ENCODE peak calls at places on chromosomes 16 and 17, in six cellular contexts. One of them, this sample, is unnamed.

GRCh38 chr16:18932243-18932997 is 6.2 kb upstream of the SMG1 start:
- DNase-seq in uterus: no peak
- DNase-seq in mesendoderm: no peak
- DNase-seq in heart left ventricle: no peak
- DNase-seq in mucosa of descending colon: no peak
- DNase-seq in left ventricle myocardium inferior: no peak
- DNase-seq in this sample: no peak

GRCh38 chr16:634051-634670 is 1.9 kb downstream of the METTL26 start:
- DNase-seq in uterus: no peak
- DNase-seq in mesendoderm: no peak
- DNase-seq in heart left ventricle: no peak
- DNase-seq in mucosa of descending colon: no peak
- DNase-seq in left ventricle myocardium inferior: no peak
- DNase-seq in this sample: no peak

GRCh38 chr17:49217651-49218413 is 7.3 kb downstream of the ABI3 start:
- DNase-seq in uterus: no peak
- DNase-seq in mesendoderm: no peak
- DNase-seq in heart left ventricle: peak; percentile 64
- DNase-seq in mucosa of descending colon: peak; percentile 85
- DNase-seq in left ventricle myocardium inferior: peak; percentile 71
- DNase-seq in this sample: peak; percentile 86

GRCh38 chr16:2270070-2270462 is 2.1 kb upstream of the RNPS1 start:
- DNase-seq in uterus: no peak
- DNase-seq in mesendoderm: no peak
- DNase-seq in heart left ventricle: no peak
- DNase-seq in mucosa of descending colon: peak; percentile 46
- DNase-seq in left ventricle myocardium inferior: no peak
- DNase-seq in this sample: peak; percentile 45

GRCh38 chr16:23182675-23183485 is at the start of gene SCNN1G:
- DNase-seq in uterus: peak; percentile 12
- DNase-seq in mesendoderm: peak; percentile 21
- DNase-seq in heart left ventricle: no peak
- DNase-seq in mucosa of descending colon: no peak
- DNase-seq in left ventricle myocardium inferior: peak; percentile 16
- DNase-seq in this sample: no peak

GRCh38 chr17:5439446-5439764 is 450 bp upstream of the C1QBP start:
- DNase-seq in uterus: no peak
- DNase-seq in mesendoderm: no peak
- DNase-seq in heart left ventricle: no peak
- DNase-seq in mucosa of descending colon: no peak
- DNase-seq in left ventricle myocardium inferior: no peak
- DNase-seq in this sample: no peak

GRCh38 chr16:17459903-17460521 is 10.7 kb downstream of the XYLT1 start:
- DNase-seq in uterus: peak; percentile 50
- DNase-seq in mesendoderm: no peak
- DNase-seq in heart left ventricle: no peak
- DNase-seq in mucosa of descending colon: no peak
- DNase-seq in left ventricle myocardium inferior: no peak
- DNase-seq in this sample: peak; percentile 71

GRCh38 chr17:36183001-36183810 is 6.8 kb upstream of the TBC1D3B start:
- DNase-seq in uterus: peak; percentile 22
- DNase-seq in mesendoderm: peak; percentile 74
- DNase-seq in heart left ventricle: peak; percentile 81
- DNase-seq in mucosa of descending colon: peak; percentile 88
- DNase-seq in left ventricle myocardium inferior: peak; percentile 66
- DNase-seq in this sample: peak; percentile 88

GRCh38 chr17:80781188-80781577 is 210.5 kb upstream of the CHMP6 start:
- DNase-seq in uterus: no peak
- DNase-seq in mesendoderm: no peak
- DNase-seq in heart left ventricle: no peak
- DNase-seq in mucosa of descending colon: no peak
- DNase-seq in left ventricle myocardium inferior: no peak
- DNase-seq in this sample: no peak

GRCh38 chr16:12898556-12898955 is 2.8 kb upstream of the SHISA9 start:
- DNase-seq in uterus: no peak
- DNase-seq in mesendoderm: peak; percentile 68
- DNase-seq in heart left ventricle: no peak
- DNase-seq in mucosa of descending colon: no peak
- DNase-seq in left ventricle myocardium inferior: no peak
- DNase-seq in this sample: no peak

GRCh38 chr17:9175700-9176467 is 154.6 kb downstream of the NTN1 start:
- DNase-seq in uterus: no peak
- DNase-seq in mesendoderm: no peak
- DNase-seq in heart left ventricle: no peak
- DNase-seq in mucosa of descending colon: no peak
- DNase-seq in left ventricle myocardium inferior: no peak
- DNase-seq in this sample: no peak

GRCh38 chr16:24851700-24852099 is 5.9 kb downstream of the SLC5A11 start:
- DNase-seq in uterus: no peak
- DNase-seq in mesendoderm: no peak
- DNase-seq in heart left ventricle: no peak
- DNase-seq in mucosa of descending colon: no peak
- DNase-seq in left ventricle myocardium inferior: no peak
- DNase-seq in this sample: no peak

GRCh38 chr17:48542956-48543853 is 1.7 kb downstream of the HOXB2 start:
- DNase-seq in uterus: no peak
- DNase-seq in mesendoderm: peak; percentile 72
- DNase-seq in heart left ventricle: no peak
- DNase-seq in mucosa of descending colon: peak; percentile 66
- DNase-seq in left ventricle myocardium inferior: peak; percentile 47
- DNase-seq in this sample: peak; percentile 47

GRCh38 chr16:88988980-88989791 is 12.2 kb upstream of the CBFA2T3 start:
- DNase-seq in uterus: no peak
- DNase-seq in mesendoderm: no peak
- DNase-seq in heart left ventricle: no peak
- DNase-seq in mucosa of descending colon: peak; percentile 38
- DNase-seq in left ventricle myocardium inferior: no peak
- DNase-seq in this sample: peak; percentile 54

GRCh38 chr17:81395600-81396277 is 482 bp downstream of the BAHCC1 start:
- DNase-seq in uterus: no peak
- DNase-seq in mesendoderm: no peak
- DNase-seq in heart left ventricle: no peak
- DNase-seq in mucosa of descending colon: no peak
- DNase-seq in left ventricle myocardium inferior: no peak
- DNase-seq in this sample: peak; percentile 66

GRCh38 chr17:13509561-13509960 is 92.2 kb downstream of the HS3ST3A1 start:
- DNase-seq in uterus: no peak
- DNase-seq in mesendoderm: no peak
- DNase-seq in heart left ventricle: no peak
- DNase-seq in mucosa of descending colon: no peak
- DNase-seq in left ventricle myocardium inferior: no peak
- DNase-seq in this sample: no peak

GRCh38 chr17:48634446-48635208 is 8.5 kb upstream of the HOXB9 start:
- DNase-seq in uterus: no peak
- DNase-seq in mesendoderm: no peak
- DNase-seq in heart left ventricle: no peak
- DNase-seq in mucosa of descending colon: peak; percentile 84
- DNase-seq in left ventricle myocardium inferior: no peak
- DNase-seq in this sample: no peak

GRCh38 chr16:89556750-89557149 is 3.7 kb upstream of the RPL13 start:
- DNase-seq in uterus: no peak
- DNase-seq in mesendoderm: no peak
- DNase-seq in heart left ventricle: no peak
- DNase-seq in mucosa of descending colon: no peak
- DNase-seq in left ventricle myocardium inferior: no peak
- DNase-seq in this sample: no peak

GRCh38 chr16:57178793-57179212 is 7.0 kb downstream of the PSME3IP1 start:
- DNase-seq in uterus: no peak
- DNase-seq in mesendoderm: peak; percentile 82
- DNase-seq in heart left ventricle: no peak
- DNase-seq in mucosa of descending colon: no peak
- DNase-seq in left ventricle myocardium inferior: no peak
- DNase-seq in this sample: no peak

GRCh38 chr17:68544111-68544510 is 31.9 kb downstream of the PRKAR1A start:
- DNase-seq in uterus: no peak
- DNase-seq in mesendoderm: no peak
- DNase-seq in heart left ventricle: no peak
- DNase-seq in mucosa of descending colon: no peak
- DNase-seq in left ventricle myocardium inferior: no peak
- DNase-seq in this sample: no peak

GRCh38 chr17:81429813-81430510 is 34.7 kb downstream of the BAHCC1 start:
- DNase-seq in uterus: peak; percentile 64
- DNase-seq in mesendoderm: no peak
- DNase-seq in heart left ventricle: no peak
- DNase-seq in mucosa of descending colon: no peak
- DNase-seq in left ventricle myocardium inferior: peak; percentile 44
- DNase-seq in this sample: peak; percentile 87

GRCh38 chr17:41549596-41550039 is 21.5 kb upstream of the KRT19 start:
- DNase-seq in uterus: no peak
- DNase-seq in mesendoderm: no peak
- DNase-seq in heart left ventricle: no peak
- DNase-seq in mucosa of descending colon: peak; percentile 72
- DNase-seq in left ventricle myocardium inferior: no peak
- DNase-seq in this sample: no peak

GRCh38 chr16:54193656-54194007 is 93.0 kb downstream of the IRX3 start:
- DNase-seq in uterus: peak; percentile 74
- DNase-seq in mesendoderm: peak; percentile 87
- DNase-seq in heart left ventricle: peak; percentile 77
- DNase-seq in mucosa of descending colon: peak; percentile 70
- DNase-seq in left ventricle myocardium inferior: peak; percentile 83
- DNase-seq in this sample: peak; percentile 92

GRCh38 chr16:17476414-17477259 is 5.9 kb upstream of the XYLT1 start:
- DNase-seq in uterus: no peak
- DNase-seq in mesendoderm: peak; percentile 92
- DNase-seq in heart left ventricle: peak; percentile 18
- DNase-seq in mucosa of descending colon: peak; percentile 61
- DNase-seq in left ventricle myocardium inferior: no peak
- DNase-seq in this sample: no peak

GRCh38 chr17:48722924-48723554 is at the start of gene PRAC2:
- DNase-seq in uterus: no peak
- DNase-seq in mesendoderm: peak; percentile 87
- DNase-seq in heart left ventricle: no peak
- DNase-seq in mucosa of descending colon: peak; percentile 70
- DNase-seq in left ventricle myocardium inferior: no peak
- DNase-seq in this sample: no peak

GRCh38 chr16:83473109-83473508 is 334.7 kb upstream of the HSBP1 start:
- DNase-seq in uterus: no peak
- DNase-seq in mesendoderm: no peak
- DNase-seq in heart left ventricle: no peak
- DNase-seq in mucosa of descending colon: no peak
- DNase-seq in left ventricle myocardium inferior: no peak
- DNase-seq in this sample: no peak

GRCh38 chr17:15943971-15944719 is 785 bp upstream of the ADORA2B start:
- DNase-seq in uterus: no peak
- DNase-seq in mesendoderm: no peak
- DNase-seq in heart left ventricle: no peak
- DNase-seq in mucosa of descending colon: no peak
- DNase-seq in left ventricle myocardium inferior: no peak
- DNase-seq in this sample: no peak
- H3K4me1 ChIP-seq in uterus: peaks cover 8% of the 10 kb centered on the region
- H3K4me1 ChIP-seq in mesendoderm: no peaks in the 10 kb centered on the region
- H3K4me1 ChIP-seq in heart left ventricle: peaks cover 8% of the 10 kb centered on the region
- H3K4me1 ChIP-seq in mucosa of descending colon: peaks cover 11% of the 10 kb centered on the region
- H3K4me1 ChIP-seq in left ventricle myocardium inferior: peaks cover 24% of the 10 kb centered on the region
- H3K4me1 ChIP-seq in this sample: peaks cover 3% of the 10 kb centered on the region

GRCh38 chr17:77117415-77117814 is 23.4 kb upstream of the SEC14L1 start:
- DNase-seq in uterus: no peak
- DNase-seq in mesendoderm: no peak
- DNase-seq in heart left ventricle: no peak
- DNase-seq in mucosa of descending colon: no peak
- DNase-seq in left ventricle myocardium inferior: no peak
- DNase-seq in this sample: no peak
- H3K4me1 ChIP-seq in uterus: peaks cover 9% of the 10 kb centered on the region
- H3K4me1 ChIP-seq in mesendoderm: no peaks in the 10 kb centered on the region
- H3K4me1 ChIP-seq in heart left ventricle: peaks cover 55% of the 10 kb centered on the region
- H3K4me1 ChIP-seq in mucosa of descending colon: no peaks in the 10 kb centered on the region
- H3K4me1 ChIP-seq in left ventricle myocardium inferior: peaks cover 70% of the 10 kb centered on the region
- H3K4me1 ChIP-seq in this sample: peaks cover 17% of the 10 kb centered on the region

GRCh38 chr17:27481327-27481726 is 25.1 kb downstream of the KSR1 start:
- DNase-seq in uterus: no peak
- DNase-seq in mesendoderm: no peak
- DNase-seq in heart left ventricle: no peak
- DNase-seq in mucosa of descending colon: no peak
- DNase-seq in left ventricle myocardium inferior: no peak
- DNase-seq in this sample: no peak
- H3K4me1 ChIP-seq in uterus: no peaks in the 10 kb centered on the region
- H3K4me1 ChIP-seq in mesendoderm: no peaks in the 10 kb centered on the region
- H3K4me1 ChIP-seq in heart left ventricle: peaks cover 8% of the 10 kb centered on the region
- H3K4me1 ChIP-seq in mucosa of descending colon: peaks cover 6% of the 10 kb centered on the region
- H3K4me1 ChIP-seq in left ventricle myocardium inferior: peaks cover 35% of the 10 kb centered on the region
- H3K4me1 ChIP-seq in this sample: peaks cover 2% of the 10 kb centered on the region

DNA sequence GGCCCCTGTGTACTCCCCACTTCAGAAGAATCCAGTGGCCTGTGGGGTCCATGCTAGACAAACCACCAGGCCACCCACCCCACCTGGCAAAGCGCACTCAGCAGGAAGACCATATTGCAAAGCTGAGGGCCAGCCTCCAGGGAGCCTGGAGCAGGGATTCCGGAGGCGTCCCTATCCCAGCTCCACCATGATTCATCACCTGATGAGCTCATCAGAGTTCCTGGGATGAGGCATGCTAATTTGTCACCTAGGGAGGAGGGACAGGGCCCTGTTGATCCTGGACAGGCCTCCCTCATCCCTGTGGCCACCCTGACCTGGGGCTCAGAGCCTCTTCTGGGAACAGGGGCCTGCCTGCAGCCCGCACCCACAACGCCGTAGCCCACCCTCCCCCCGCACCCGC is 131.6 kb upstream of the PLCG2 start:
- DNase-seq in uterus: no peak
- DNase-seq in mesendoderm: peak; percentile 97
- DNase-seq in heart left ventricle: no peak
- DNase-seq in mucosa of descending colon: no peak
- DNase-seq in left ventricle myocardium inferior: no peak
- DNase-seq in this sample: no peak
- H3K4me1 ChIP-seq in uterus: peaks cover 4% of the 10 kb centered on the region
- H3K4me1 ChIP-seq in mesendoderm: peaks cover 10% of the 10 kb centered on the region
- H3K4me1 ChIP-seq in heart left ventricle: no peaks in the 10 kb centered on the region
- H3K4me1 ChIP-seq in mucosa of descending colon: peaks cover 2% of the 10 kb centered on the region
- H3K4me1 ChIP-seq in left ventricle myocardium inferior: peaks cover 27% of the 10 kb centered on the region
- H3K4me1 ChIP-seq in this sample: peaks cover 3% of the 10 kb centered on the region

This sample was measured in right cardiac atrium.